ENCODE peak calls at places on chromosomes 4 and X, in seven cellular contexts. G is lower lobe of right lung, N is neural crest cell, E is upper lobe of left lung, C is fibroblast of the aortic adventitia, H is stomach, O is cardiac fibroblast. X is an unnamed sample.

GRCh38 chrX:40581333-40581910 is 652 bp downstream of the ATP6AP2 start:
- DNase-seq in N (no peak), G (no peak), O (peak; percentile 28), H (no peak), C (peak; percentile 15), E (no peak), X (no peak)

GRCh38 chr4:13218316-13218958 is 265.7 kb downstream of the RAB28 start:
- DNase-seq in E (no peak), O (peak; percentile 12), C (peak; percentile 12), N (no peak), H (no peak), G (no peak), X (no peak)

GRCh38 chrX:71541546-71542022 is 8.7 kb downstream of the OGT start:
- DNase-seq in G (no peak), E (no peak), C (peak; percentile 77), O (peak; percentile 65), N (no peak), H (no peak), X (no peak)

GRCh38 chrX:45428816-45429215 is 228.1 kb upstream of the DIPK2B start:
- DNase-seq in G (no peak), H (no peak), N (no peak), O (peak; percentile 56), E (no peak), C (peak; percentile 72), X (no peak)

GRCh38 chr4:182179105-182179504 is 64.1 kb upstream of the TENM3 start:
- DNase-seq in E (no peak), H (no peak), C (peak; percentile 42), O (peak; percentile 42), N (no peak), G (no peak), X (no peak)

GRCh38 chr4:38310446-38311043 is 350.3 kb downstream of the PTTG2 start:
- DNase-seq in C (no peak), O (no peak), N (no peak), H (no peak), G (no peak), E (no peak), X (no peak)

GRCh38 chrX:138775501-138775900 is 64.0 kb upstream of the FGF13 start:
- DNase-seq in G (no peak), C (peak; percentile 61), E (no peak), N (no peak), O (peak; percentile 25), H (no peak), X (no peak)

GRCh38 chr4:19309365-19309764 is 942.3 kb upstream of the SLIT2 start:
- DNase-seq in C (peak; percentile 83), H (no peak), O (peak; percentile 78), E (no peak), N (no peak), G (no peak), X (no peak)

GRCh38 chrX:138127314-138127713 is 561.4 kb downstream of the ZIC3 start:
- DNase-seq in N (no peak), C (no peak), O (no peak), G (no peak), H (no peak), E (no peak), X (no peak)

GRCh38 chr4:94333864-94334263 is 8.8 kb downstream of the HPGDS start:
- DNase-seq in G (no peak), H (no peak), O (no peak), N (no peak), E (no peak), C (no peak), X (no peak)

GRCh38 chr4:94332983-94333590 is 9.5 kb downstream of the HPGDS start:
- DNase-seq in E (no peak), N (no peak), O (peak; percentile 20), C (peak; percentile 15), G (no peak), H (no peak), X (no peak)

GRCh38 chr4:94338681-94339351 is 3.8 kb downstream of the HPGDS start:
- DNase-seq in C (no peak), E (no peak), O (no peak), N (no peak), G (no peak), H (no peak), X (no peak)

GRCh38 chr4:94334962-94335361 is 7.7 kb downstream of the HPGDS start:
- DNase-seq in E (no peak), C (no peak), H (no peak), O (no peak), N (no peak), G (no peak), X (no peak)

GRCh38 chr4:94334519-94334918 is 8.1 kb downstream of the HPGDS start:
- DNase-seq in C (no peak), E (no peak), H (no peak), G (no peak), O (no peak), N (no peak), X (no peak)
- TF ChIP-seq CTCF in C (no peak), E (no peak), H (no peak), G (no peak), O (no peak), N (no peak), X (no peak)

GRCh38 chrX:47360423-47361179 is 9.8 kb upstream of the ZNF157 start:
- DNase-seq in N (no peak), E (no peak), G (no peak), O (no peak), C (no peak), H (no peak), X (no peak)

GRCh38 chrX:47366051-47366722 is 4.2 kb upstream of the ZNF157 start:
- DNase-seq in N (peak; percentile 67), O (peak; percentile 78), G (peak; percentile 66), E (no peak), H (peak; percentile 47), C (peak; percentile 61), X (peak; percentile 30)

GRCh38 chrX:47358387-47359065 is 11.9 kb upstream of the ZNF157 start:
- DNase-seq in C (no peak), N (no peak), G (no peak), E (no peak), O (no peak), H (no peak), X (no peak)

GRCh38 chrX:47361538-47362511 is 8.6 kb upstream of the ZNF157 start:
- DNase-seq in E (no peak), G (peak; percentile 75), H (peak; percentile 61), N (peak; percentile 54), O (peak; percentile 96), C (peak; percentile 89), X (peak; percentile 50)
- TF ChIP-seq CTCF in E (no peak), G (no peak), H (no peak), N (no peak), O (no peak), C (no peak), X (no peak)

GRCh38 chr4:56927196-56927595 is 19.5 kb downstream of the REST start:
- DNase-seq in N (no peak), O (no peak), E (no peak), G (no peak), H (no peak), C (no peak), X (no peak)
- TF ChIP-seq CTCF in N (no peak), O (no peak), E (no peak), G (no peak), H (no peak), C (no peak), X (no peak)

GRCh38 chrX:17078031-17078730 is 131.7 kb downstream of the REPS2 start:
- DNase-seq in H (no peak), E (no peak), N (no peak), O (no peak), G (no peak), C (peak; percentile 72), X (no peak)

GRCh38 chrX:17086317-17086716 is 139.9 kb downstream of the REPS2 start:
- DNase-seq in H (no peak), E (no peak), O (no peak), C (no peak), G (no peak), N (no peak), X (no peak)

GRCh38 chrX:17081535-17081934 is 135.1 kb downstream of the REPS2 start:
- DNase-seq in H (no peak), N (no peak), C (peak; percentile 3), G (no peak), E (no peak), O (no peak), X (no peak)

GRCh38 chrX:17081969-17082368 is 135.5 kb downstream of the REPS2 start:
- DNase-seq in N (no peak), H (no peak), G (no peak), O (no peak), C (no peak), E (no peak), X (no peak)

GRCh38 chrX:17082831-17083230 is 136.4 kb downstream of the REPS2 start:
- DNase-seq in G (no peak), N (no peak), C (peak; percentile 22), H (no peak), E (no peak), O (no peak), X (no peak)
- TF ChIP-seq CTCF in G (no peak), N (peak; percentile 46), C (no peak), H (no peak), E (no peak), O (no peak), X (no peak)

DNA sequence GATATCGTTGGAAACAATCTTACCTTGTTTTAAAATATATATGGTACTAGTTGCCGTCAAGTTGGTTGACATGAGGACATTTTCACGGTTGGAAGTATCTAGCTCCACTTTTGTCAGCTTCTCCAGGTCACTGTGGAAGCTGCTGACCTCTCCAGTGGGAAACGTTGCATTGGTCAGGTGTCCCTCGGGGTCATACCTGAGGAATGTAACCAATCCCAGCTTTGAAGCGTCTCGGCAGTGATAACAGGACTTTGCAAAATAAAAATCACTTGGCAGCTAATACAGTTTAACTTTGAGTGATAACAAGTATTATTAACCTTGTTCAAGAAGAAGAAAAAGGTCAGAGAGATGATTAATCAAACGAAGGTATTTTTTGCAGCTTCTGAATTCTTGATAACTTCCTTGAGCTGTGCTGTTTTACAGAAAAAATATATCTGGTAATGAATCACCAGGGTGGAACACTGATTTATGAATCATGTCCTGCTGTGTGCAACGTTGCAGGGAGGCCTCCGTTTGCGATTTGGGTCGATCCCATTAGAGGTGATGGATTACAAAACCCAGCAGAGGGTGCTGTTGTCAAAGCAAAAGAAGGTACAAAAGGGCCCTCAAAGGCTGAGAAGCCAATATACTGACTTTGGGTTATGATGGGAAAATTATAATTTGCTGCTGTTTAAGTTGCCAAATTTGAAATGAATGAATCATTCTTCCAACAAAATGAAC is 60.1 kb downstream of the SH2D1A start:
- DNase-seq in E (no peak), N (peak; percentile 72), G (no peak), C (peak; percentile 59), H (peak; percentile 51), O (peak; percentile 68), X (peak; percentile 70)
- TF ChIP-seq CTCF in E (peak; percentile 25), N (peak; percentile 88), G (peak; percentile 52), C (peak; percentile 21), H (no peak), O (peak; percentile 37), X (peak; percentile 68)

X was measured in mesothelial cell of epicardium.